ENCODE peak calls at places on chromosomes 7 and 10, in five cellular contexts. One of them, this sample, is unnamed.

GRCh38 chr7:38330048-38330447 is 56.6 kb upstream of the TARP start:
- ATAC-seq in right cardiac atrium: no peak
- ATAC-seq in SK-N-SH treated with all-trans-retinoic acid at 6 μM for 48 hours: no peak
- ATAC-seq in activated naive CD8-positive, alpha-beta T cell treated with anti-CD3 and anti-CD28 coated beads, Interleukin-2, amount 50 U/mL, for 24 hours: peak
- ATAC-seq in stimulated activated naive B cell treated with anti-CD40 and anti-IgM and Interleukin-4, amounts not matched to agents 10 μg/mL and 1 μg/mL and 100 μg/mL, for 72 hours: no peak
- ATAC-seq in this sample: no peak

GRCh38 chr7:28036748-28037147 is 143.8 kb downstream of the JAZF1 start:
- ATAC-seq in stimulated activated naive B cell treated with anti-CD40 and anti-IgM and Interleukin-4, amounts not matched to agents 10 μg/mL and 1 μg/mL and 100 μg/mL, for 72 hours: peak
- ATAC-seq in right cardiac atrium: peak
- ATAC-seq in activated naive CD8-positive, alpha-beta T cell treated with anti-CD3 and anti-CD28 coated beads, Interleukin-2, amount 50 U/mL, for 24 hours: no peak
- ATAC-seq in SK-N-SH treated with all-trans-retinoic acid at 6 μM for 48 hours: peak
- ATAC-seq in this sample: peak

GRCh38 chr7:146652176-146652575 is 535.6 kb downstream of the CNTNAP2 start:
- ATAC-seq in stimulated activated naive B cell treated with anti-CD40 and anti-IgM and Interleukin-4, amounts not matched to agents 10 μg/mL and 1 μg/mL and 100 μg/mL, for 72 hours: no peak
- ATAC-seq in right cardiac atrium: no peak
- ATAC-seq in SK-N-SH treated with all-trans-retinoic acid at 6 μM for 48 hours: no peak
- ATAC-seq in activated naive CD8-positive, alpha-beta T cell treated with anti-CD3 and anti-CD28 coated beads, Interleukin-2, amount 50 U/mL, for 24 hours: no peak
- ATAC-seq in this sample: no peak

GRCh38 chr7:25456467-25457171 is 228.3 kb upstream of the NPVF start:
- ATAC-seq in activated naive CD8-positive, alpha-beta T cell treated with anti-CD3 and anti-CD28 coated beads, Interleukin-2, amount 50 U/mL, for 24 hours: no peak
- ATAC-seq in stimulated activated naive B cell treated with anti-CD40 and anti-IgM and Interleukin-4, amounts not matched to agents 10 μg/mL and 1 μg/mL and 100 μg/mL, for 72 hours: no peak
- ATAC-seq in right cardiac atrium: peak
- ATAC-seq in SK-N-SH treated with all-trans-retinoic acid at 6 μM for 48 hours: no peak
- ATAC-seq in this sample: peak

GRCh38 chr7:80654887-80655340 is 16.5 kb downstream of the CD36 start:
- ATAC-seq in SK-N-SH treated with all-trans-retinoic acid at 6 μM for 48 hours: no peak
- ATAC-seq in activated naive CD8-positive, alpha-beta T cell treated with anti-CD3 and anti-CD28 coated beads, Interleukin-2, amount 50 U/mL, for 24 hours: no peak
- ATAC-seq in stimulated activated naive B cell treated with anti-CD40 and anti-IgM and Interleukin-4, amounts not matched to agents 10 μg/mL and 1 μg/mL and 100 μg/mL, for 72 hours: no peak
- ATAC-seq in right cardiac atrium: peak
- ATAC-seq in this sample: no peak

GRCh38 chr10:44947356-44948152 is 12.0 kb upstream of the RASSF4 start:
- ATAC-seq in SK-N-SH treated with all-trans-retinoic acid at 6 μM for 48 hours: no peak
- ATAC-seq in stimulated activated naive B cell treated with anti-CD40 and anti-IgM and Interleukin-4, amounts not matched to agents 10 μg/mL and 1 μg/mL and 100 μg/mL, for 72 hours: peak
- ATAC-seq in right cardiac atrium: no peak
- ATAC-seq in activated naive CD8-positive, alpha-beta T cell treated with anti-CD3 and anti-CD28 coated beads, Interleukin-2, amount 50 U/mL, for 24 hours: peak
- ATAC-seq in this sample: no peak

GRCh38 chr10:50397312-50398140 is 146.2 kb upstream of the ASAH2 start:
- ATAC-seq in activated naive CD8-positive, alpha-beta T cell treated with anti-CD3 and anti-CD28 coated beads, Interleukin-2, amount 50 U/mL, for 24 hours: no peak
- ATAC-seq in right cardiac atrium: peak
- ATAC-seq in stimulated activated naive B cell treated with anti-CD40 and anti-IgM and Interleukin-4, amounts not matched to agents 10 μg/mL and 1 μg/mL and 100 μg/mL, for 72 hours: no peak
- ATAC-seq in SK-N-SH treated with all-trans-retinoic acid at 6 μM for 48 hours: no peak
- ATAC-seq in this sample: no peak

GRCh38 chr10:79005126-79005820 is 63.5 kb upstream of the ZMIZ1 start:
- ATAC-seq in SK-N-SH treated with all-trans-retinoic acid at 6 μM for 48 hours: no peak
- ATAC-seq in activated naive CD8-positive, alpha-beta T cell treated with anti-CD3 and anti-CD28 coated beads, Interleukin-2, amount 50 U/mL, for 24 hours: no peak
- ATAC-seq in right cardiac atrium: no peak
- ATAC-seq in stimulated activated naive B cell treated with anti-CD40 and anti-IgM and Interleukin-4, amounts not matched to agents 10 μg/mL and 1 μg/mL and 100 μg/mL, for 72 hours: no peak
- ATAC-seq in this sample: no peak

GRCh38 chr10:110324805-110325280 is 20.1 kb upstream of the SMNDC1 start:
- ATAC-seq in right cardiac atrium: no peak
- ATAC-seq in activated naive CD8-positive, alpha-beta T cell treated with anti-CD3 and anti-CD28 coated beads, Interleukin-2, amount 50 U/mL, for 24 hours: peak
- ATAC-seq in SK-N-SH treated with all-trans-retinoic acid at 6 μM for 48 hours: peak
- ATAC-seq in stimulated activated naive B cell treated with anti-CD40 and anti-IgM and Interleukin-4, amounts not matched to agents 10 μg/mL and 1 μg/mL and 100 μg/mL, for 72 hours: peak
- ATAC-seq in this sample: no peak

GRCh38 chr10:36094091-36094490 is 452.0 kb upstream of the FZD8 start:
- ATAC-seq in stimulated activated naive B cell treated with anti-CD40 and anti-IgM and Interleukin-4, amounts not matched to agents 10 μg/mL and 1 μg/mL and 100 μg/mL, for 72 hours: no peak
- ATAC-seq in SK-N-SH treated with all-trans-retinoic acid at 6 μM for 48 hours: no peak
- ATAC-seq in activated naive CD8-positive, alpha-beta T cell treated with anti-CD3 and anti-CD28 coated beads, Interleukin-2, amount 50 U/mL, for 24 hours: no peak
- ATAC-seq in right cardiac atrium: no peak
- ATAC-seq in this sample: no peak

GRCh38 chr10:96833220-96834001 is 1.3 kb downstream of the LCOR start:
- ATAC-seq in SK-N-SH treated with all-trans-retinoic acid at 6 μM for 48 hours: peak
- ATAC-seq in stimulated activated naive B cell treated with anti-CD40 and anti-IgM and Interleukin-4, amounts not matched to agents 10 μg/mL and 1 μg/mL and 100 μg/mL, for 72 hours: peak
- ATAC-seq in activated naive CD8-positive, alpha-beta T cell treated with anti-CD3 and anti-CD28 coated beads, Interleukin-2, amount 50 U/mL, for 24 hours: no peak
- ATAC-seq in right cardiac atrium: peak
- ATAC-seq in this sample: no peak

GRCh38 chr7:108062250-108063014 is 59.5 kb upstream of the LAMB1 start:
- ATAC-seq in SK-N-SH treated with all-trans-retinoic acid at 6 μM for 48 hours: peak
- ATAC-seq in stimulated activated naive B cell treated with anti-CD40 and anti-IgM and Interleukin-4, amounts not matched to agents 10 μg/mL and 1 μg/mL and 100 μg/mL, for 72 hours: no peak
- ATAC-seq in right cardiac atrium: no peak
- ATAC-seq in activated naive CD8-positive, alpha-beta T cell treated with anti-CD3 and anti-CD28 coated beads, Interleukin-2, amount 50 U/mL, for 24 hours: peak
- ATAC-seq in this sample: no peak

GRCh38 chr7:124085168-124085567 is 52.3 kb upstream of the TMEM229A start:
- ATAC-seq in right cardiac atrium: no peak
- ATAC-seq in activated naive CD8-positive, alpha-beta T cell treated with anti-CD3 and anti-CD28 coated beads, Interleukin-2, amount 50 U/mL, for 24 hours: no peak
- ATAC-seq in stimulated activated naive B cell treated with anti-CD40 and anti-IgM and Interleukin-4, amounts not matched to agents 10 μg/mL and 1 μg/mL and 100 μg/mL, for 72 hours: no peak
- ATAC-seq in SK-N-SH treated with all-trans-retinoic acid at 6 μM for 48 hours: peak
- ATAC-seq in this sample: no peak

GRCh38 chr7:148540041-148540738 is 50.4 kb upstream of the C7orf33 start:
- ATAC-seq in right cardiac atrium: peak
- ATAC-seq in activated naive CD8-positive, alpha-beta T cell treated with anti-CD3 and anti-CD28 coated beads, Interleukin-2, amount 50 U/mL, for 24 hours: no peak
- ATAC-seq in SK-N-SH treated with all-trans-retinoic acid at 6 μM for 48 hours: peak
- ATAC-seq in stimulated activated naive B cell treated with anti-CD40 and anti-IgM and Interleukin-4, amounts not matched to agents 10 μg/mL and 1 μg/mL and 100 μg/mL, for 72 hours: no peak
- ATAC-seq in this sample: peak

GRCh38 chr7:106841896-106842390 is 23.1 kb upstream of the PIK3CG start:
- ATAC-seq in right cardiac atrium: peak
- ATAC-seq in SK-N-SH treated with all-trans-retinoic acid at 6 μM for 48 hours: peak
- ATAC-seq in stimulated activated naive B cell treated with anti-CD40 and anti-IgM and Interleukin-4, amounts not matched to agents 10 μg/mL and 1 μg/mL and 100 μg/mL, for 72 hours: peak
- ATAC-seq in activated naive CD8-positive, alpha-beta T cell treated with anti-CD3 and anti-CD28 coated beads, Interleukin-2, amount 50 U/mL, for 24 hours: no peak
- ATAC-seq in this sample: no peak

GRCh38 chr10:123309740-123310139 is 155.5 kb downstream of the BUB3 start:
- ATAC-seq in stimulated activated naive B cell treated with anti-CD40 and anti-IgM and Interleukin-4, amounts not matched to agents 10 μg/mL and 1 μg/mL and 100 μg/mL, for 72 hours: no peak
- ATAC-seq in SK-N-SH treated with all-trans-retinoic acid at 6 μM for 48 hours: no peak
- ATAC-seq in activated naive CD8-positive, alpha-beta T cell treated with anti-CD3 and anti-CD28 coated beads, Interleukin-2, amount 50 U/mL, for 24 hours: no peak
- ATAC-seq in right cardiac atrium: peak
- ATAC-seq in this sample: no peak

GRCh38 chr7:4072161-4072925 is 609.8 kb upstream of the FOXK1 start:
- ATAC-seq in SK-N-SH treated with all-trans-retinoic acid at 6 μM for 48 hours: no peak
- ATAC-seq in stimulated activated naive B cell treated with anti-CD40 and anti-IgM and Interleukin-4, amounts not matched to agents 10 μg/mL and 1 μg/mL and 100 μg/mL, for 72 hours: no peak
- ATAC-seq in right cardiac atrium: no peak
- ATAC-seq in activated naive CD8-positive, alpha-beta T cell treated with anti-CD3 and anti-CD28 coated beads, Interleukin-2, amount 50 U/mL, for 24 hours: no peak
- ATAC-seq in this sample: no peak

GRCh38 chr7:963236-964078 is 9.0 kb upstream of the ADAP1 start:
- ATAC-seq in activated naive CD8-positive, alpha-beta T cell treated with anti-CD3 and anti-CD28 coated beads, Interleukin-2, amount 50 U/mL, for 24 hours: peak
- ATAC-seq in SK-N-SH treated with all-trans-retinoic acid at 6 μM for 48 hours: peak
- ATAC-seq in stimulated activated naive B cell treated with anti-CD40 and anti-IgM and Interleukin-4, amounts not matched to agents 10 μg/mL and 1 μg/mL and 100 μg/mL, for 72 hours: peak
- ATAC-seq in right cardiac atrium: no peak
- ATAC-seq in this sample: no peak

This sample was measured in gastroesophageal sphincter.